ENCODE peak calls at places on chromosome 22, in four cellular contexts. I, B, W and A are unnamed samples.

GRCh38 chr22:23243006-23243573 is 62.8 kb downstream of the BCR start:
- DNase-seq in I (no peak), B (no peak), W (peak), A (peak)

GRCh38 chr22:38872831-38873248 is 824 bp upstream of the CBX6 start:
- DNase-seq in I (peak), B (peak), W (peak), A (peak)

GRCh38 chr22:49331878-49332277 is 495.8 kb downstream of the BRD1 start:
- DNase-seq in I (no peak), B (no peak), W (no peak), A (no peak)

GRCh38 chr22:19419464-19420178 is 11.9 kb downstream of the HIRA start:
- DNase-seq in I (no peak), B (peak), W (no peak), A (no peak)

GRCh38 chr22:47333625-47334024 is 571.2 kb downstream of the TBC1D22A start:
- DNase-seq in I (no peak), B (peak), W (no peak), A (peak)

GRCh38 chr22:43094085-43094484 is 4.9 kb upstream of the TTLL1 start:
- DNase-seq in I (no peak), B (no peak), W (no peak), A (no peak)

GRCh38 chr22:50260801-50261614 is 475 bp downstream of the MAPK12 start:
- DNase-seq in I (no peak), B (peak), W (no peak), A (peak)

GRCh38 chr22:32313532-32313931 is 44.1 kb upstream of the RFPL3 start:
- DNase-seq in I (no peak), B (no peak), W (no peak), A (no peak)

GRCh38 chr22:50217543-50218152 is 16.8 kb downstream of the SELENOO start:
- DNase-seq in I (no peak), B (no peak), W (no peak), A (no peak)

GRCh38 chr22:47586038-47586437 is 823.6 kb downstream of the TBC1D22A start:
- DNase-seq in I (no peak), B (no peak), W (no peak), A (no peak)

GRCh38 chr22:39479254-39479653 is 22.4 kb downstream of the MGAT3 start:
- DNase-seq in I (no peak), B (no peak), W (no peak), A (no peak)

GRCh38 chr22:43099095-43099494 is 9.9 kb upstream of the TTLL1 start:
- DNase-seq in I (no peak), B (no peak), W (no peak), A (no peak)

GRCh38 chr22:19641254-19641982 is 72.9 kb upstream of the SEPTIN5 start:
- DNase-seq in I (no peak), B (peak), W (no peak), A (no peak)

GRCh38 chr22:28714043-28714442 is 27.6 kb downstream of the CHEK2 start:
- DNase-seq in I (no peak), B (no peak), W (no peak), A (peak)

GRCh38 chr22:28710889-28711285 is 30.7 kb downstream of the CHEK2 start:
- DNase-seq in I (no peak), B (peak), W (no peak), A (no peak)

GRCh38 chr22:28711341-28711740 is 30.3 kb downstream of the CHEK2 start:
- DNase-seq in I (no peak), B (no peak), W (no peak), A (no peak)

GRCh38 chr22:28710112-28710888 is 30.7 kb upstream of the TTC28 start:
- DNase-seq in I (no peak), B (peak), W (no peak), A (peak)

DNA sequence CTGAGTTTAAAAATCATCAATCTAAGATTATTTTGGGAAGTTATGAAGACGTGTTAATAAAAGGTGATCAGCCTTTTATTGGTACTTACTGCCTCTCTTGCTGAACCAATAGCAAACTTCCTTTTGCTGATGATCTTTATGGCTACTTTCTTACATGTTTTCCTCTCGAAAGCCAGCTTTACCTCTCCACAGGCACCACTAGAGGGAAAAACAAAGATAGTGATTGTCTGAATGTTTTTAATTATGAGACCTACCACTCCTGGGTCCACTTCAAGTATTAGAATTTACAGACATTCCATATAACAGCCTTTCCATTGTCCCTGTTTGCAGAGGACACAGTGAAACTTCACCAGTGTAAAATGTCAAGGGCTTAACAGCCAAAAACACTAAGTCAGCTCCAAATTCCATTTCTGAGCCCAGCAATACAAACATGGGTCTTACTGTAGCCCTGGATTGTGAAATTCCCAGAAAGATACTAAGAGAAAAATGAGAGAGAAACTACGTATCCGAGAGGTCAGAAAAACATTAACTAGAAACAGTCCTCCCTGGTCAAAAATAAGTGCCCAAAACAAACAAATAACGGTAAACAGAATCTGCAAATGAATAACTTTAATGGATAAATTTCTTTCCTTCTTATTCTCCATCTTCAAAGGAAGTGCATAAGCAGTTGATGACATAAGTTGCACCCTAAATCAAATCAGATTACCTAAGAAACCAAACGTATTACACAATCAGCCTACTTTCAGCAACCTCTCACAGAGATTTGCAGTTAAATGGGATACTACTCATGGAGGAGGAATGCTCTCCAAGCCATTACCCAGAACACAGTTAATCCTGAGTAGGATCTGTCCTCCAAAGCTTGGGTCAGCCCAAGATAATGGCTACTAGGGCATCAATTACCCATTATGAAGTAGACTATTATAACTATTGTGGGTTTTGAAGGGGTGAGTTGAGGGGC is 29.5 kb downstream of the CHEK2 start:
- DNase-seq in I (peak), B (peak), W (no peak), A (peak)
- TF ChIP-seq CTCF in I (peak), B (peak), W (no peak), A (no peak)

GRCh38 chr22:46052331-46052771 is 75.4 kb upstream of the WNT7B start:
- DNase-seq in I (peak), B (peak), W (no peak), A (peak)
- H3K4me3 ChIP-seq in I (peak), B (peak), W (peak), A (no peak)

GRCh38 chr22:37496651-37497599 is 10.7 kb upstream of the MFNG start:
- DNase-seq in I (no peak), B (peak), W (no peak), A (peak)

GRCh38 chr22:37499006-37499707 is 13.0 kb upstream of the MFNG start:
- DNase-seq in I (no peak), B (peak), W (no peak), A (peak)

GRCh38 chr22:37499789-37500188 is 13.6 kb upstream of the MFNG start:
- DNase-seq in I (no peak), B (no peak), W (no peak), A (no peak)

GRCh38 chr22:37500745-37501144 is 14.6 kb upstream of the MFNG start:
- DNase-seq in I (no peak), B (no peak), W (no peak), A (no peak)

DNA sequence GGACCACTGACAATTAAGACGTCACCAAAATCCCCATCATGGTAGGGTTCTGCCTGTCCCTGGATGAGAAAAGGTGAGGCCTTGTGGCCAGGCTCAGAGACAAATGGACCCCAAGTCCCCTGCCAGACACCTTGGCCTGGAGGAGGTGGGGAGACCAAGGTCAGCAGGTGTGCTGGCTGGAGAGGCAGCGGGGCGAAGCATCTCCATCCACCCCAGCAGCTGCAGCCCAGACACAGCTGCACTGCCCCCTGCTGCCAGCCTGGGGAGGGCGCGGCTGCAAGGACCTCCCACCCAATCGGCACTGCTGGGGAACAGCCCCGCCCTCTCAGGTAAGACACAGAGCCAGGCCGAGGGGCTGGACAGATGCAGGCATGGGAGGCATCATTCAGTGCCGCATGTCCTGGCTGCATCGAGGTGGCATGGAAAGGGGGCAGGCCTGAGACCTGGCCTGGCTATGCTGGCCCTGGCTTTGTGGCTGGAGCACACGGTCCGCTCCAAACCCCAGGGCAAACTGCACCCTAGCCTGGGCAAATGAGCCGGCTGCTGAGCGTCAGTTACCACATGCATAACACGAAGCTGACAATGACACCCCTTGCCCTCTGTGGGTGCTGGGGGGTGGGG is 12.2 kb upstream of the MFNG start:
- DNase-seq in I (no peak), B (peak), W (peak), A (no peak)
- TF ChIP-seq CTCF in I (no peak), B (peak), W (peak), A (peak)

GRCh38 chr22:36914383-36914752 is 940 bp downstream of the CSF2RB start:
- DNase-seq in I (no peak), B (no peak), W (no peak), A (no peak)

GRCh38 chr22:36913431-36914382 is at the start of gene CSF2RB:
- DNase-seq in I (no peak), B (no peak), W (peak), A (no peak)

GRCh38 chr22:36911887-36912661 is 1.4 kb upstream of the CSF2RB start:
- DNase-seq in I (no peak), B (no peak), W (no peak), A (no peak)

GRCh38 chr22:36910461-36910860 is 3.0 kb upstream of the CSF2RB start:
- DNase-seq in I (no peak), B (no peak), W (no peak), A (no peak)

GRCh38 chr22:36912694-36913430 is 566 bp upstream of the CSF2RB start:
- DNase-seq in I (no peak), B (no peak), W (no peak), A (no peak)
- H3K4me3 ChIP-seq in I (no peak), B (no peak), W (no peak), A (no peak)

GRCh38 chr22:17847360-17848078 is 73.2 kb upstream of the BID start:
- DNase-seq in I (no peak), B (no peak), W (no peak), A (no peak)

GRCh38 chr22:17858033-17858432 is 83.8 kb upstream of the BID start:
- DNase-seq in I (no peak), B (no peak), W (no peak), A (no peak)

GRCh38 chr22:17855891-17856290 is 81.6 kb upstream of the BID start:
- DNase-seq in I (no peak), B (no peak), W (no peak), A (no peak)

GRCh38 chr22:17851754-17852153 is 77.5 kb upstream of the BID start:
- DNase-seq in I (peak), B (no peak), W (no peak), A (no peak)

DNA sequence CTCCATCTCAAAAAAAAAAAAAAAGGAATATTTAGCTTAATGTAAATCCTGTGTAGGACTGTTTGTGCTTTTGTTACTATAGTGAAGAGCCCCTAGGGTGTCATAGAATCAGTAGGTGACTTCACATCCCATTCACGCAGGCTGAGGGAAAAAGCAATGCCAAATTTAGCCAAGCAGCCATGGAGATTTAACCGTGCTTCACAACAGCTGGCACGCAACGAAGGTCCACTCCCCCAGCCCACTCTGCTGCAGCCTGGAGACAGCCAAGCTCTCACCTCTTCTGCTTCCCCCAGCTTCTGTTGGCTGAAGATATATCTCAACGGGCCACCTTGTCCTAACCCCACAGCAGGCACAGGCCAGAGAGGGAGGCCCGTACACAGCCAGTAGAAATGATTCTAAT is 78.8 kb upstream of the BID start:
- DNase-seq in I (peak), B (peak), W (no peak), A (peak)
- TF ChIP-seq CTCF in I (no peak), B (no peak), W (no peak), A (no peak)

GRCh38 chr22:36776722-36777121 is 803 bp upstream of the IFT27 start:
- DNase-seq in I (no peak), B (no peak), W (no peak), A (no peak)
- H3K4me3 ChIP-seq in I (no peak), B (peak), W (peak), A (peak)